ENCODE peak calls at places on chromosomes 5 and 9, in eight cellular contexts. Q, Z, J, O, X, R, V and W are unnamed samples.

GRCh38 chr5:105903069-105903468 is 1767.7 kb downstream of the EFNA5 start:
- DNase-seq in R (no peak), J (peak), Q (no peak), Z (no peak), X (no peak), O (peak), V (no peak), W (no peak)

GRCh38 chr9:135888766-135889394 is 18.5 kb downstream of the CAMSAP1 start:
- DNase-seq in Z (no peak), R (no peak), Q (no peak), X (no peak), O (no peak), V (no peak), J (no peak), W (no peak)

GRCh38 chr9:132631685-132632084 is 38.1 kb downstream of the DDX31 start:
- DNase-seq in Q (no peak), X (no peak), R (no peak), O (peak), Z (no peak), V (no peak), J (no peak), W (no peak)

GRCh38 chr5:168656633-168657032 is 77.5 kb upstream of the PANK3 start:
- DNase-seq in X (no peak), Q (no peak), J (no peak), R (no peak), V (no peak), O (peak), Z (no peak), W (no peak)

GRCh38 chr5:166324372-166324771 is 1967.1 kb upstream of the WWC1 start:
- DNase-seq in Q (peak), R (no peak), O (no peak), V (no peak), X (no peak), J (no peak), Z (no peak), W (no peak)

GRCh38 chr9:101458955-101459631 is 23.5 kb upstream of the ALDOB start:
- DNase-seq in Z (no peak), Q (peak), X (peak), R (no peak), O (peak), J (peak), V (no peak), W (peak)

GRCh38 chr5:179385892-179386291 is 40.6 kb upstream of the ADAMTS2 start:
- DNase-seq in Z (peak), V (no peak), Q (peak), J (no peak), R (peak), O (no peak), X (no peak), W (no peak)

GRCh38 chr5:157718529-157718928 is 12.7 kb upstream of the THG1L start:
- DNase-seq in Z (no peak), J (peak), R (no peak), O (peak), Q (no peak), V (no peak), X (peak), W (peak)

GRCh38 chr5:96017951-96018350 is 56.3 kb upstream of the ELL2 start:
- DNase-seq in V (no peak), Z (no peak), R (no peak), J (peak), X (no peak), O (peak), Q (no peak), W (no peak)

GRCh38 chr5:109409061-109409843 is 522 bp downstream of the PJA2 start:
- DNase-seq in Z (peak), Q (peak), R (no peak), J (peak), V (peak), X (peak), O (peak), W (peak)

GRCh38 chr5:12323637-12324229 is 419.5 kb upstream of the CTNND2 start:
- DNase-seq in V (no peak), X (no peak), R (no peak), Z (no peak), J (no peak), O (no peak), Q (peak), W (no peak)

GRCh38 chr9:21833090-21833801 is 30.8 kb downstream of the MTAP start:
- DNase-seq in J (no peak), X (no peak), Z (no peak), Q (no peak), R (no peak), O (no peak), V (no peak), W (no peak)

GRCh38 chr5:59034498-59035186 is 451.8 kb downstream of the RAB3C start:
- DNase-seq in V (peak), Z (no peak), X (peak), O (peak), J (no peak), Q (no peak), R (no peak), W (peak)

GRCh38 chr5:134275822-134276221 is 49.9 kb upstream of the PPP2CA start:
- DNase-seq in R (peak), Q (no peak), X (no peak), J (no peak), Z (no peak), V (no peak), O (no peak), W (no peak)

GRCh38 chr9:129131300-129132145 is 20.3 kb downstream of the PTPA start:
- DNase-seq in Z (peak), R (peak), X (peak), J (no peak), O (peak), V (peak), Q (peak), W (peak)

GRCh38 chr5:41908374-41909079 is 4.4 kb downstream of the RIMOC1 start:
- DNase-seq in O (peak), Q (no peak), Z (no peak), V (no peak), R (no peak), X (no peak), J (no peak), W (peak)

GRCh38 chr9:27572566-27572917 is 739 bp downstream of the C9orf72 start:
- DNase-seq in O (peak), Z (peak), V (no peak), R (no peak), X (peak), Q (no peak), J (no peak), W (peak)

GRCh38 chr9:117706421-117707150 is 2.4 kb downstream of the TLR4 start:
- DNase-seq in Q (no peak), R (no peak), Z (no peak), V (no peak), J (no peak), X (no peak), O (peak), W (peak)

GRCh38 chr5:139495644-139496435 is 13.3 kb upstream of the STING1 start:
- DNase-seq in O (peak), Z (no peak), J (no peak), R (no peak), Q (no peak), X (no peak), V (no peak), W (peak)

GRCh38 chr9:136858844-136859757 is 7.0 kb downstream of the MAMDC4 start:
- DNase-seq in Z (peak), O (peak), X (no peak), Q (no peak), V (no peak), R (no peak), J (no peak), W (no peak)

GRCh38 chr9:112971415-112971814 is 40.6 kb downstream of the ZNF883 start:
- DNase-seq in O (peak), X (no peak), V (no peak), Q (peak), Z (peak), J (no peak), R (no peak), W (peak)

GRCh38 chr9:138097501-138097991 is 220.0 kb downstream of the CACNA1B start:
- DNase-seq in Z (peak), R (peak), Q (peak), X (no peak), O (no peak), V (no peak), J (no peak), W (no peak)

GRCh38 chr9:35871514-35871913 is 1.3 kb upstream of the OR13J1 start:
- DNase-seq in Z (no peak), R (no peak), Q (no peak), O (no peak), V (no peak), J (no peak), X (no peak), W (no peak)

GRCh38 chr5:172188893-172189692 is 1.1 kb upstream of the STK10 start:
- DNase-seq in Q (peak), X (no peak), Z (no peak), J (no peak), V (no peak), O (no peak), R (no peak), W (no peak)

GRCh38 chr9:71725590-71726338 is 42.5 kb downstream of the CEMIP2 start:
- DNase-seq in J (peak), Z (no peak), Q (no peak), O (no peak), R (no peak), V (no peak), X (no peak), W (peak)

GRCh38 chr9:127489471-127490115 is 38.3 kb downstream of the LRSAM1 start:
- DNase-seq in R (no peak), Z (no peak), O (no peak), V (no peak), J (no peak), Q (peak), X (no peak), W (no peak)

GRCh38 chr5:132265336-132266030 is 8.0 kb downstream of the PDLIM4 start:
- DNase-seq in R (peak), O (peak), V (no peak), Z (peak), Q (peak), J (peak), X (no peak), W (peak)

GRCh38 chr5:57262533-57262932 is 88.7 kb downstream of the GPBP1 start:
- DNase-seq in Z (no peak), R (no peak), O (no peak), Q (no peak), V (no peak), J (no peak), X (no peak), W (no peak)

GRCh38 chr5:119321569-119322311 is 34.1 kb upstream of the TNFAIP8 start:
- DNase-seq in Z (no peak), Q (no peak), R (no peak), J (no peak), V (no peak), X (no peak), O (no peak), W (no peak)

GRCh38 chr5:150778103-150778516 is 447 bp upstream of the SMIM3 start:
- DNase-seq in R (no peak), X (no peak), Z (no peak), V (no peak), Q (no peak), O (peak), J (no peak), W (peak)